ENCODE peak calls at places on chromosomes 1 and 21, in ten cellular contexts. One of them, this sample, is unnamed.
A peak's percentile ranks its signal among the peaks of the same experiment; 100 is the strongest.

GRCh38 chr1:83077411-83077810 is 921.5 kb downstream of the TTLL7 start:
- DNase-seq in breast epithelium: no peak
- DNase-seq in cardiac muscle cell: no peak
- DNase-seq in lower lobe of right lung: no peak
- DNase-seq in neural progenitor cell: no peak
- DNase-seq in tibial artery: no peak
- DNase-seq in fibroblast of lung: no peak
- DNase-seq in testis: no peak
- DNase-seq in left lung: no peak
- DNase-seq in heart left ventricle: no peak
- DNase-seq in this sample: no peak

GRCh38 chr1:160637065-160637464 is 9.8 kb downstream of the SLAMF1 start:
- DNase-seq in breast epithelium: no peak
- DNase-seq in cardiac muscle cell: no peak
- DNase-seq in lower lobe of right lung: no peak
- DNase-seq in neural progenitor cell: no peak
- DNase-seq in tibial artery: no peak
- DNase-seq in fibroblast of lung: no peak
- DNase-seq in testis: no peak
- DNase-seq in left lung: no peak
- DNase-seq in heart left ventricle: no peak
- DNase-seq in this sample: no peak

GRCh38 chr1:193406901-193407300 is 220.5 kb upstream of the B3GALT2 start:
- DNase-seq in breast epithelium: no peak
- DNase-seq in cardiac muscle cell: peak; percentile 76
- DNase-seq in lower lobe of right lung: no peak
- DNase-seq in neural progenitor cell: peak; percentile 50
- DNase-seq in tibial artery: no peak
- DNase-seq in fibroblast of lung: peak; percentile 76
- DNase-seq in testis: no peak
- DNase-seq in left lung: no peak
- DNase-seq in heart left ventricle: no peak
- DNase-seq in this sample: peak; percentile 8

GRCh38 chr1:73903092-73903491 is 294.9 kb downstream of the LRRIQ3 start:
- DNase-seq in breast epithelium: no peak
- DNase-seq in cardiac muscle cell: no peak
- DNase-seq in lower lobe of right lung: no peak
- DNase-seq in neural progenitor cell: no peak
- DNase-seq in tibial artery: no peak
- DNase-seq in fibroblast of lung: no peak
- DNase-seq in testis: no peak
- DNase-seq in left lung: no peak
- DNase-seq in heart left ventricle: no peak
- DNase-seq in this sample: no peak

GRCh38 chr1:215489771-215490566 is 77.1 kb upstream of the KCTD3 start:
- DNase-seq in breast epithelium: no peak
- DNase-seq in cardiac muscle cell: no peak
- DNase-seq in lower lobe of right lung: no peak
- DNase-seq in neural progenitor cell: no peak
- DNase-seq in tibial artery: no peak
- DNase-seq in fibroblast of lung: no peak
- DNase-seq in testis: no peak
- DNase-seq in left lung: no peak
- DNase-seq in heart left ventricle: no peak
- DNase-seq in this sample: no peak

GRCh38 chr1:61641578-61642336 is 83.2 kb downstream of the TM2D1 start:
- DNase-seq in breast epithelium: peak; percentile 59
- DNase-seq in cardiac muscle cell: peak; percentile 90
- DNase-seq in lower lobe of right lung: peak; percentile 83
- DNase-seq in neural progenitor cell: peak; percentile 77
- DNase-seq in tibial artery: peak; percentile 93
- DNase-seq in fibroblast of lung: peak; percentile 49
- DNase-seq in testis: peak; percentile 91
- DNase-seq in left lung: peak; percentile 94
- DNase-seq in heart left ventricle: peak; percentile 76
- DNase-seq in this sample: peak; percentile 33

GRCh38 chr1:227212164-227212563 is 106.1 kb downstream of the CDC42BPA start:
- DNase-seq in breast epithelium: no peak
- DNase-seq in cardiac muscle cell: no peak
- DNase-seq in lower lobe of right lung: no peak
- DNase-seq in neural progenitor cell: no peak
- DNase-seq in tibial artery: no peak
- DNase-seq in fibroblast of lung: peak; percentile 3
- DNase-seq in testis: no peak
- DNase-seq in left lung: no peak
- DNase-seq in heart left ventricle: no peak
- DNase-seq in this sample: no peak

GRCh38 chr1:206575165-206575893 is 36.9 kb downstream of the EIF2D start:
- DNase-seq in breast epithelium: no peak
- DNase-seq in cardiac muscle cell: peak; percentile 98
- DNase-seq in lower lobe of right lung: peak; percentile 63
- DNase-seq in neural progenitor cell: no peak
- DNase-seq in tibial artery: no peak
- DNase-seq in fibroblast of lung: peak; percentile 82
- DNase-seq in testis: peak; percentile 37
- DNase-seq in left lung: no peak
- DNase-seq in heart left ventricle: peak; percentile 48
- DNase-seq in this sample: peak; percentile 41

GRCh38 chr1:9719978-9720722 is 68.6 kb downstream of the PIK3CD start:
- DNase-seq in breast epithelium: no peak
- DNase-seq in cardiac muscle cell: no peak
- DNase-seq in lower lobe of right lung: no peak
- DNase-seq in neural progenitor cell: peak; percentile 31
- DNase-seq in tibial artery: no peak
- DNase-seq in fibroblast of lung: no peak
- DNase-seq in testis: no peak
- DNase-seq in left lung: peak; percentile 71
- DNase-seq in heart left ventricle: no peak
- DNase-seq in this sample: no peak

GRCh38 chr21:31873696-31874599 is 1.1 kb downstream of the HUNK start:
- DNase-seq in breast epithelium: no peak
- DNase-seq in cardiac muscle cell: peak; percentile 18
- DNase-seq in lower lobe of right lung: peak; percentile 57
- DNase-seq in neural progenitor cell: peak; percentile 82
- DNase-seq in tibial artery: no peak
- DNase-seq in fibroblast of lung: peak; percentile 25
- DNase-seq in testis: peak; percentile 72
- DNase-seq in left lung: peak; percentile 87
- DNase-seq in heart left ventricle: peak; percentile 36
- DNase-seq in this sample: peak; percentile 22

GRCh38 chr1:58782308-58783089 is 1.3 kb downstream of the JUN start:
- DNase-seq in breast epithelium: peak; percentile 46
- DNase-seq in cardiac muscle cell: peak; percentile 68
- DNase-seq in lower lobe of right lung: peak; percentile 81
- DNase-seq in neural progenitor cell: peak; percentile 75
- DNase-seq in tibial artery: peak; percentile 83
- DNase-seq in fibroblast of lung: peak; percentile 36
- DNase-seq in testis: peak; percentile 41
- DNase-seq in left lung: peak; percentile 92
- DNase-seq in heart left ventricle: peak; percentile 56
- DNase-seq in this sample: peak; percentile 85

GRCh38 chr1:246588322-246588721 is 22.1 kb downstream of the CNST start:
- DNase-seq in breast epithelium: no peak
- DNase-seq in cardiac muscle cell: no peak
- DNase-seq in lower lobe of right lung: no peak
- DNase-seq in neural progenitor cell: no peak
- DNase-seq in tibial artery: no peak
- DNase-seq in fibroblast of lung: peak; percentile 73
- DNase-seq in testis: no peak
- DNase-seq in left lung: no peak
- DNase-seq in heart left ventricle: no peak
- DNase-seq in this sample: no peak

GRCh38 chr1:219174672-219175564 is 1.2 kb downstream of the LYPLAL1 start:
- DNase-seq in breast epithelium: peak; percentile 24
- DNase-seq in cardiac muscle cell: peak; percentile 91
- DNase-seq in lower lobe of right lung: no peak
- DNase-seq in neural progenitor cell: peak; percentile 54
- DNase-seq in tibial artery: peak; percentile 60
- DNase-seq in fibroblast of lung: peak; percentile 95
- DNase-seq in testis: peak; percentile 52
- DNase-seq in left lung: no peak
- DNase-seq in heart left ventricle: no peak
- DNase-seq in this sample: peak; percentile 61

GRCh38 chr21:33028759-33029511 is 3.2 kb downstream of the OLIG2 start:
- DNase-seq in breast epithelium: no peak
- DNase-seq in cardiac muscle cell: peak; percentile 25
- DNase-seq in lower lobe of right lung: no peak
- DNase-seq in neural progenitor cell: peak; percentile 72
- DNase-seq in tibial artery: no peak
- DNase-seq in fibroblast of lung: no peak
- DNase-seq in testis: no peak
- DNase-seq in left lung: peak; percentile 86
- DNase-seq in heart left ventricle: no peak
- DNase-seq in this sample: no peak

GRCh38 chr1:11979453-11979817 is 809 bp upstream of the MFN2 start:
- DNase-seq in breast epithelium: peak; percentile 44
- DNase-seq in cardiac muscle cell: no peak
- DNase-seq in lower lobe of right lung: peak; percentile 57
- DNase-seq in neural progenitor cell: peak; percentile 58
- DNase-seq in tibial artery: no peak
- DNase-seq in fibroblast of lung: no peak
- DNase-seq in testis: no peak
- DNase-seq in left lung: no peak
- DNase-seq in heart left ventricle: no peak
- DNase-seq in this sample: no peak
- H3K4me3 ChIP-seq in breast epithelium: peak overlapping the region; percentile 97
- H3K4me3 ChIP-seq in cardiac muscle cell: no peak overlapping the region
- H3K4me3 ChIP-seq in lower lobe of right lung: peak overlapping the region; percentile 97
- H3K4me3 ChIP-seq in neural progenitor cell: peak overlapping the region; percentile 57
- H3K4me3 ChIP-seq in tibial artery: peak overlapping the region; percentile 75
- H3K4me3 ChIP-seq in fibroblast of lung: no peak overlapping the region
- H3K4me3 ChIP-seq in testis: peak overlapping the region; percentile 91
- H3K4me3 ChIP-seq in left lung: peak overlapping the region; percentile 92
- H3K4me3 ChIP-seq in heart left ventricle: peak overlapping the region; percentile 92
- H3K4me3 ChIP-seq in this sample: peak overlapping the region; percentile 68

GRCh38 chr1:245153645-245154428 is 948 bp upstream of the KIF26B start:
- DNase-seq in breast epithelium: no peak
- DNase-seq in cardiac muscle cell: peak; percentile 33
- DNase-seq in lower lobe of right lung: peak; percentile 51
- DNase-seq in neural progenitor cell: peak; percentile 44
- DNase-seq in tibial artery: peak; percentile 62
- DNase-seq in fibroblast of lung: peak; percentile 36
- DNase-seq in testis: peak; percentile 20
- DNase-seq in left lung: peak; percentile 82
- DNase-seq in heart left ventricle: no peak
- DNase-seq in this sample: no peak

GRCh38 chr1:245154429-245155185 is at the start of gene KIF26B:
- DNase-seq in breast epithelium: no peak
- DNase-seq in cardiac muscle cell: peak; percentile 77
- DNase-seq in lower lobe of right lung: no peak
- DNase-seq in neural progenitor cell: peak; percentile 65
- DNase-seq in tibial artery: no peak
- DNase-seq in fibroblast of lung: peak; percentile 73
- DNase-seq in testis: peak; percentile 47
- DNase-seq in left lung: peak; percentile 82
- DNase-seq in heart left ventricle: no peak
- DNase-seq in this sample: peak; percentile 37

GRCh38 chr1:245156736-245157505 is 2.1 kb downstream of the KIF26B start:
- DNase-seq in breast epithelium: no peak
- DNase-seq in cardiac muscle cell: peak; percentile 53
- DNase-seq in lower lobe of right lung: no peak
- DNase-seq in neural progenitor cell: peak; percentile 54
- DNase-seq in tibial artery: no peak
- DNase-seq in fibroblast of lung: peak; percentile 62
- DNase-seq in testis: no peak
- DNase-seq in left lung: no peak
- DNase-seq in heart left ventricle: no peak
- DNase-seq in this sample: no peak

GRCh38 chr1:245156041-245156735 is 1.4 kb downstream of the KIF26B start:
- DNase-seq in breast epithelium: peak; percentile 70
- DNase-seq in cardiac muscle cell: peak; percentile 86
- DNase-seq in lower lobe of right lung: peak; percentile 90
- DNase-seq in neural progenitor cell: peak; percentile 95
- DNase-seq in tibial artery: peak; percentile 83
- DNase-seq in fibroblast of lung: peak; percentile 71
- DNase-seq in testis: peak; percentile 88
- DNase-seq in left lung: peak; percentile 95
- DNase-seq in heart left ventricle: peak; percentile 78
- DNase-seq in this sample: peak; percentile 83

GRCh38 chr1:245155186-245156040 is 628 bp downstream of the KIF26B start:
- DNase-seq in breast epithelium: no peak
- DNase-seq in cardiac muscle cell: peak; percentile 38
- DNase-seq in lower lobe of right lung: no peak
- DNase-seq in neural progenitor cell: peak; percentile 65
- DNase-seq in tibial artery: no peak
- DNase-seq in fibroblast of lung: peak; percentile 40
- DNase-seq in testis: no peak
- DNase-seq in left lung: peak; percentile 75
- DNase-seq in heart left ventricle: no peak
- DNase-seq in this sample: no peak
- TF ChIP-seq CTCF in breast epithelium: no peak
- TF ChIP-seq CTCF in cardiac muscle cell: peak; percentile 1
- TF ChIP-seq CTCF in lower lobe of right lung: no peak
- TF ChIP-seq CTCF in neural progenitor cell: no peak
- TF ChIP-seq CTCF in tibial artery: no peak
- TF ChIP-seq CTCF in fibroblast of lung: peak; percentile 3
- TF ChIP-seq CTCF in testis: no peak
- TF ChIP-seq CTCF in left lung: no peak
- TF ChIP-seq CTCF in heart left ventricle: no peak
- TF ChIP-seq CTCF in this sample: no peak

GRCh38 chr1:53207726-53208125 is 11.1 kb downstream of the CPT2 start:
- DNase-seq in breast epithelium: no peak
- DNase-seq in cardiac muscle cell: peak; percentile 33
- DNase-seq in lower lobe of right lung: no peak
- DNase-seq in neural progenitor cell: no peak
- DNase-seq in tibial artery: no peak
- DNase-seq in fibroblast of lung: no peak
- DNase-seq in testis: no peak
- DNase-seq in left lung: no peak
- DNase-seq in heart left ventricle: no peak
- DNase-seq in this sample: no peak
- H3K36me3 ChIP-seq in breast epithelium: peaks cover 4% of the 10 kb centered on the region
- H3K36me3 ChIP-seq in cardiac muscle cell: peaks cover 46% of the 10 kb centered on the region
- H3K36me3 ChIP-seq in lower lobe of right lung: peaks cover 95% of the 10 kb centered on the region
- H3K36me3 ChIP-seq in neural progenitor cell: peaks cover 39% of the 10 kb centered on the region
- H3K36me3 ChIP-seq in tibial artery: peaks cover 94% of the 10 kb centered on the region
- H3K36me3 ChIP-seq in fibroblast of lung: peaks cover 15% of the 10 kb centered on the region
- H3K36me3 ChIP-seq in testis: no peaks in the 10 kb centered on the region
- H3K36me3 ChIP-seq in left lung: peaks cover 100% of the 10 kb centered on the region
- H3K36me3 ChIP-seq in heart left ventricle: peaks cover 35% of the 10 kb centered on the region
- H3K36me3 ChIP-seq in this sample: peaks cover 24% of the 10 kb centered on the region

GRCh38 chr1:24856787-24857527 is 73.1 kb downstream of the RUNX3 start:
- DNase-seq in breast epithelium: no peak
- DNase-seq in cardiac muscle cell: no peak
- DNase-seq in lower lobe of right lung: no peak
- DNase-seq in neural progenitor cell: no peak
- DNase-seq in tibial artery: peak; percentile 48
- DNase-seq in fibroblast of lung: no peak
- DNase-seq in testis: no peak
- DNase-seq in left lung: no peak
- DNase-seq in heart left ventricle: no peak
- DNase-seq in this sample: no peak
- H3K4me3 ChIP-seq in breast epithelium: no peak overlapping the region
- H3K4me3 ChIP-seq in cardiac muscle cell: no peak overlapping the region
- H3K4me3 ChIP-seq in lower lobe of right lung: no peak overlapping the region
- H3K4me3 ChIP-seq in neural progenitor cell: no peak overlapping the region
- H3K4me3 ChIP-seq in tibial artery: no peak overlapping the region
- H3K4me3 ChIP-seq in fibroblast of lung: no peak overlapping the region
- H3K4me3 ChIP-seq in testis: no peak overlapping the region
- H3K4me3 ChIP-seq in left lung: no peak overlapping the region
- H3K4me3 ChIP-seq in heart left ventricle: no peak overlapping the region
- H3K4me3 ChIP-seq in this sample: no peak overlapping the region

GRCh38 chr1:17441265-17441992 is 2.0 kb upstream of the RCC2 start:
- DNase-seq in breast epithelium: no peak
- DNase-seq in cardiac muscle cell: peak; percentile 58
- DNase-seq in lower lobe of right lung: no peak
- DNase-seq in neural progenitor cell: peak; percentile 48
- DNase-seq in tibial artery: no peak
- DNase-seq in fibroblast of lung: peak; percentile 58
- DNase-seq in testis: no peak
- DNase-seq in left lung: peak; percentile 21
- DNase-seq in heart left ventricle: no peak
- DNase-seq in this sample: no peak
- TF ChIP-seq CTCF in breast epithelium: no peak
- TF ChIP-seq CTCF in cardiac muscle cell: no peak
- TF ChIP-seq CTCF in lower lobe of right lung: no peak
- TF ChIP-seq CTCF in neural progenitor cell: no peak
- TF ChIP-seq CTCF in tibial artery: no peak
- TF ChIP-seq CTCF in fibroblast of lung: no peak
- TF ChIP-seq CTCF in testis: no peak
- TF ChIP-seq CTCF in left lung: no peak
- TF ChIP-seq CTCF in heart left ventricle: no peak
- TF ChIP-seq CTCF in this sample: no peak